ENCODE peak calls at places on chromosomes 4 and X, in eight cellular contexts. W is stimulated activated CD8-positive, alpha-beta memory T cell treated with anti-CD3 and anti-CD28 coated beads, Interleukin-4, amount 100 ng/mL, for 24 hours; R is GM12892; I is left ventricle myocardium inferior; H is M059J; L is T-helper 9 cell; M is dermis blood vessel endothelial cell; A is stimulated activated CD4-positive, alpha-beta T cell treated with anti-CD3 and anti-CD28 coated beads, Interleukin-12 subunit alpha, Interleukin-12 subunit beta, amount 100 ng/mL, for 4 hours. G is an unnamed sample.

GRCh38 chrX:47297874-47298273 is 65.1 kb downstream of the USP11 start:
- DNase-seq in A (no peak), W (no peak), M (no peak), I (no peak), L (no peak), H (no peak), R (no peak), G (no peak)

GRCh38 chr4:73683033-73683432 is 57.3 kb upstream of the CXCL8 start:
- DNase-seq in H (no peak), W (no peak), M (no peak), I (no peak), A (no peak), R (no peak), L (no peak), G (no peak)

GRCh38 chr4:157023941-157024340 is 52.0 kb upstream of the GLRB start:
- DNase-seq in M (no peak), I (no peak), L (no peak), H (no peak), W (no peak), R (no peak), A (no peak), G (no peak)

GRCh38 chr4:73851293-73851692 is 1.8 kb upstream of the PF4V1 start:
- DNase-seq in R (no peak), L (no peak), A (no peak), W (no peak), I (no peak), H (no peak), M (no peak), G (no peak)

GRCh38 chr4:115360441-115360840 is 247.0 kb upstream of the NDST4 start:
- DNase-seq in H (peak; percentile 11), L (no peak), R (no peak), W (no peak), I (no peak), A (no peak), M (no peak), G (no peak)

GRCh38 chrX:1390621-1391369 is 1.1 kb downstream of the SLC25A6 start:
- DNase-seq in L (no peak), R (no peak), H (no peak), I (no peak), A (no peak), M (no peak), W (no peak), G (peak; percentile 46)

GRCh38 chr4:99979872-99980271 is 29.8 kb upstream of the H2AZ1 start:
- DNase-seq in I (no peak), H (no peak), R (no peak), L (no peak), W (no peak), M (no peak), A (no peak), G (no peak)

GRCh38 chr4:109721033-109721432 is 8.8 kb downstream of the PLA2G12A start:
- DNase-seq in R (no peak), L (no peak), W (no peak), H (peak; percentile 74), I (no peak), A (no peak), M (no peak), G (no peak)

GRCh38 chr4:134610172-134610571 is 408.6 kb upstream of the PABPC4L start:
- DNase-seq in A (no peak), L (no peak), W (no peak), H (no peak), I (no peak), M (no peak), R (no peak), G (no peak)

GRCh38 chr4:186144180-186144579 is 39.7 kb downstream of the FAM149A start:
- DNase-seq in I (peak; percentile 25), W (no peak), R (no peak), L (no peak), A (no peak), H (no peak), M (peak; percentile 24), G (peak; percentile 58)

GRCh38 chrX:141415889-141416288 is 168.6 kb downstream of the SPANXA1 start:
- DNase-seq in W (no peak), A (no peak), M (no peak), H (no peak), I (no peak), R (no peak), L (no peak), G (no peak)

GRCh38 chr4:15002659-15003440 is 569 bp downstream of the CPEB2 start:
- DNase-seq in H (peak; percentile 70), R (peak; percentile 31), L (peak; percentile 73), I (peak; percentile 85), M (peak; percentile 74), W (peak; percentile 69), A (peak; percentile 64), G (peak; percentile 67)

GRCh38 chr4:164441131-164441530 is 312.8 kb upstream of the SMIM31 start:
- DNase-seq in M (no peak), W (no peak), H (no peak), I (no peak), A (no peak), R (no peak), L (no peak), G (no peak)

GRCh38 chrX:57313583-57314215 is 27.2 kb downstream of the FAAH2 start:
- DNase-seq in W (no peak), L (no peak), H (no peak), R (no peak), I (no peak), A (no peak), M (no peak), G (no peak)

GRCh38 chr4:65698631-65699030 is 28.3 kb upstream of the EPHA5 start:
- DNase-seq in L (no peak), I (no peak), H (no peak), A (no peak), W (no peak), M (no peak), R (no peak), G (no peak)